ENCODE peak calls at places on chromosomes 12 and 14, in eight cellular contexts. One of them, this sample, is unnamed.

GRCh38 chr12:121992059-121992879 is 29.4 kb upstream of the BCL7A start:
- DNase-seq in lower leg skin: peak
- DNase-seq in heart left ventricle: peak
- DNase-seq in cardiac muscle cell: peak
- DNase-seq in PC-3: peak
- DNase-seq in adrenal gland: peak
- DNase-seq in thoracic aorta: no peak
- DNase-seq in WERI-Rb-1: no peak
- DNase-seq in this sample: no peak

GRCh38 chr14:103290961-103291360 is 43.1 kb upstream of the EIF5 start:
- DNase-seq in lower leg skin: no peak
- DNase-seq in heart left ventricle: no peak
- DNase-seq in cardiac muscle cell: no peak
- DNase-seq in PC-3: no peak
- DNase-seq in adrenal gland: no peak
- DNase-seq in thoracic aorta: no peak
- DNase-seq in WERI-Rb-1: no peak
- DNase-seq in this sample: no peak

GRCh38 chr14:23539209-23539866 is 12.2 kb downstream of the ZFHX2 start:
- DNase-seq in lower leg skin: no peak
- DNase-seq in heart left ventricle: no peak
- DNase-seq in cardiac muscle cell: peak
- DNase-seq in PC-3: peak
- DNase-seq in adrenal gland: no peak
- DNase-seq in thoracic aorta: no peak
- DNase-seq in WERI-Rb-1: peak
- DNase-seq in this sample: no peak

GRCh38 chr14:70680748-70681147 is 39.0 kb downstream of the TTC9 start:
- DNase-seq in lower leg skin: no peak
- DNase-seq in heart left ventricle: no peak
- DNase-seq in cardiac muscle cell: no peak
- DNase-seq in PC-3: no peak
- DNase-seq in adrenal gland: no peak
- DNase-seq in thoracic aorta: no peak
- DNase-seq in WERI-Rb-1: no peak
- DNase-seq in this sample: no peak

GRCh38 chr12:52013626-52014310 is 7.0 kb downstream of the TAMALIN start:
- DNase-seq in lower leg skin: no peak
- DNase-seq in heart left ventricle: no peak
- DNase-seq in cardiac muscle cell: no peak
- DNase-seq in PC-3: no peak
- DNase-seq in adrenal gland: no peak
- DNase-seq in thoracic aorta: no peak
- DNase-seq in WERI-Rb-1: no peak
- DNase-seq in this sample: no peak

GRCh38 chr12:28065889-28066630 is 93.5 kb upstream of the PTHLH start:
- DNase-seq in lower leg skin: no peak
- DNase-seq in heart left ventricle: no peak
- DNase-seq in cardiac muscle cell: no peak
- DNase-seq in PC-3: no peak
- DNase-seq in adrenal gland: no peak
- DNase-seq in thoracic aorta: no peak
- DNase-seq in WERI-Rb-1: no peak
- DNase-seq in this sample: no peak

GRCh38 chr12:31388713-31389112 is 62.8 kb upstream of the SINHCAF start:
- DNase-seq in lower leg skin: no peak
- DNase-seq in heart left ventricle: no peak
- DNase-seq in cardiac muscle cell: no peak
- DNase-seq in PC-3: no peak
- DNase-seq in adrenal gland: no peak
- DNase-seq in thoracic aorta: no peak
- DNase-seq in WERI-Rb-1: no peak
- DNase-seq in this sample: no peak

GRCh38 chr12:56629459-56630179 is 507 bp downstream of the BAZ2A start:
- DNase-seq in lower leg skin: no peak
- DNase-seq in heart left ventricle: peak
- DNase-seq in cardiac muscle cell: no peak
- DNase-seq in PC-3: peak
- DNase-seq in adrenal gland: peak
- DNase-seq in thoracic aorta: no peak
- DNase-seq in WERI-Rb-1: no peak
- DNase-seq in this sample: no peak

GRCh38 chr12:67720383-67720856 is 71.9 kb downstream of the DYRK2 start:
- DNase-seq in lower leg skin: no peak
- DNase-seq in heart left ventricle: peak
- DNase-seq in cardiac muscle cell: no peak
- DNase-seq in PC-3: peak
- DNase-seq in adrenal gland: no peak
- DNase-seq in thoracic aorta: no peak
- DNase-seq in WERI-Rb-1: no peak
- DNase-seq in this sample: no peak

GRCh38 chr12:47560408-47560807 is 145.4 kb downstream of the RPAP3 start:
- DNase-seq in lower leg skin: no peak
- DNase-seq in heart left ventricle: no peak
- DNase-seq in cardiac muscle cell: no peak
- DNase-seq in PC-3: no peak
- DNase-seq in adrenal gland: no peak
- DNase-seq in thoracic aorta: no peak
- DNase-seq in WERI-Rb-1: no peak
- DNase-seq in this sample: no peak

GRCh38 chr12:3132636-3133409 is 55.6 kb downstream of the TSPAN9 start:
- DNase-seq in lower leg skin: no peak
- DNase-seq in heart left ventricle: peak
- DNase-seq in cardiac muscle cell: peak
- DNase-seq in PC-3: no peak
- DNase-seq in adrenal gland: no peak
- DNase-seq in thoracic aorta: no peak
- DNase-seq in WERI-Rb-1: peak
- DNase-seq in this sample: no peak

GRCh38 chr12:14399871-14400270 is 34.4 kb downstream of the ATF7IP start:
- DNase-seq in lower leg skin: no peak
- DNase-seq in heart left ventricle: no peak
- DNase-seq in cardiac muscle cell: no peak
- DNase-seq in PC-3: peak
- DNase-seq in adrenal gland: no peak
- DNase-seq in thoracic aorta: no peak
- DNase-seq in WERI-Rb-1: no peak
- DNase-seq in this sample: no peak

DNA sequence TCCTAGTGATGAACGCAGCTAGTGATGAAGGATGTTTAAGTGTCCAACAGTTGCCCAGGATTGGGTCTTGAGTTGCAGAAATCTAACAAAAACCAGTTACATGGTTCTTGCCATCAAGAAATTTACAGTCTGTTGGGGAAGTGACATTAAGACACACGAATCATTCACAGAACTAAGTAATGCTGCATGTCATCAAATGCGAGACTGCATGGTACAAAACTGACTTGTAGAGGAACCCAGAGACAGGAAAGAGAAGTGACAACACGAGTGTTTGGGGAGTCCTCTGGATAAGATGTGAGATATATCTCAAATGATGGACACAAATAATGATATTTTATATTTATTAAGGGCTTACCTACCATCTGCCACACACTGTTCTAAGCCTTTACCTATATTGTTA is 6.1 kb upstream of the SYNE3 start:
- DNase-seq in lower leg skin: no peak
- DNase-seq in heart left ventricle: no peak
- DNase-seq in cardiac muscle cell: no peak
- DNase-seq in PC-3: no peak
- DNase-seq in adrenal gland: no peak
- DNase-seq in thoracic aorta: no peak
- DNase-seq in WERI-Rb-1: no peak
- DNase-seq in this sample: no peak
- H3K4me3 ChIP-seq in lower leg skin: no peak
- H3K4me3 ChIP-seq in heart left ventricle: no peak
- H3K4me3 ChIP-seq in cardiac muscle cell: no peak
- H3K4me3 ChIP-seq in PC-3: no peak
- H3K4me3 ChIP-seq in adrenal gland: no peak
- H3K4me3 ChIP-seq in thoracic aorta: no peak
- H3K4me3 ChIP-seq in WERI-Rb-1: no peak
- H3K4me3 ChIP-seq in this sample: no peak

GRCh38 chr14:55662757-55663156 is 82.8 kb downstream of the KTN1 start:
- DNase-seq in lower leg skin: no peak
- DNase-seq in heart left ventricle: peak
- DNase-seq in cardiac muscle cell: peak
- DNase-seq in PC-3: no peak
- DNase-seq in adrenal gland: no peak
- DNase-seq in thoracic aorta: no peak
- DNase-seq in WERI-Rb-1: no peak
- DNase-seq in this sample: no peak

GRCh38 chr14:55661029-55661428 is 81.0 kb downstream of the KTN1 start:
- DNase-seq in lower leg skin: no peak
- DNase-seq in heart left ventricle: no peak
- DNase-seq in cardiac muscle cell: no peak
- DNase-seq in PC-3: no peak
- DNase-seq in adrenal gland: no peak
- DNase-seq in thoracic aorta: no peak
- DNase-seq in WERI-Rb-1: no peak
- DNase-seq in this sample: no peak

DNA sequence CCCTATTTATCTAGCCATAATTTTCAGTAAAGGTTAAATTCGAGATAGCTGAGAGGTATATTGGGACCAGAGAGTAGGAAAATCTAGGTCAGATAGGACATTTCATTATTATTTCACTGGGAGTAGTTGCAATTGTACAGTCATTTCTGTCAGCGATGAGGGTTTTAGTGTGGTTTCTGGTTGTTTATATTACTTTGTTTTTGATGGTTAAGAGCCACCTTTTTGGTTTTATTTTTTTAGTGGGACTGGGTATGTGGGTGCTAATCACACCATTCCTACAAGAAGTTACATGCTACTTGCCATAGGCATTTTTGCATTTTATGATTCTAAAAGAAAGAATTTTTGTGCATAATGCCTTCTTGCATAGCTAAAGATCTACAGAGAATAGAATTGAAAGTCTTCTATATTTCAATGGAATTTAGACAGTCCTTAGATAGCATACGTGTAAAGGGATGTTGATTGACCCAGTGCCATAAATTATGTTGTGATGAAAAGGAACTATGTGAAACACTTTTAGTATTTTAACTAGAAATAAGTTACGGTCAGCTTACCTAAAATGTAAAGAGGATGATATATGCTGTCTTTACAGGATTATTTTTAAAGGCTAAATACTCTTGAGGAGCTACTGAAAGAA is 85.2 kb downstream of the KTN1 start:
- DNase-seq in lower leg skin: no peak
- DNase-seq in heart left ventricle: no peak
- DNase-seq in cardiac muscle cell: no peak
- DNase-seq in PC-3: no peak
- DNase-seq in adrenal gland: no peak
- DNase-seq in thoracic aorta: no peak
- DNase-seq in WERI-Rb-1: no peak
- DNase-seq in this sample: no peak
- H3K4me3 ChIP-seq in lower leg skin: no peak
- H3K4me3 ChIP-seq in heart left ventricle: no peak
- H3K4me3 ChIP-seq in cardiac muscle cell: no peak
- H3K4me3 ChIP-seq in PC-3: no peak
- H3K4me3 ChIP-seq in adrenal gland: no peak
- H3K4me3 ChIP-seq in thoracic aorta: no peak
- H3K4me3 ChIP-seq in WERI-Rb-1: no peak
- H3K4me3 ChIP-seq in this sample: no peak

GRCh38 chr14:100239840-100240724 is 1.1 kb downstream of the YY1 start:
- DNase-seq in lower leg skin: peak
- DNase-seq in heart left ventricle: peak
- DNase-seq in cardiac muscle cell: peak
- DNase-seq in PC-3: peak
- DNase-seq in adrenal gland: peak
- DNase-seq in thoracic aorta: peak
- DNase-seq in WERI-Rb-1: peak
- DNase-seq in this sample: peak

GRCh38 chr14:100240725-100241032 is 1.7 kb downstream of the YY1 start:
- DNase-seq in lower leg skin: no peak
- DNase-seq in heart left ventricle: no peak
- DNase-seq in cardiac muscle cell: no peak
- DNase-seq in PC-3: no peak
- DNase-seq in adrenal gland: no peak
- DNase-seq in thoracic aorta: no peak
- DNase-seq in WERI-Rb-1: no peak
- DNase-seq in this sample: no peak

GRCh38 chr14:100239200-100239839 is 376 bp downstream of the YY1 start:
- DNase-seq in lower leg skin: peak
- DNase-seq in heart left ventricle: peak
- DNase-seq in cardiac muscle cell: peak
- DNase-seq in PC-3: no peak
- DNase-seq in adrenal gland: peak
- DNase-seq in thoracic aorta: no peak
- DNase-seq in WERI-Rb-1: no peak
- DNase-seq in this sample: no peak

GRCh38 chr14:100238419-100239199 is at the start of gene YY1:
- DNase-seq in lower leg skin: peak
- DNase-seq in heart left ventricle: peak
- DNase-seq in cardiac muscle cell: peak
- DNase-seq in PC-3: peak
- DNase-seq in adrenal gland: peak
- DNase-seq in thoracic aorta: peak
- DNase-seq in WERI-Rb-1: peak
- DNase-seq in this sample: peak

DNA sequence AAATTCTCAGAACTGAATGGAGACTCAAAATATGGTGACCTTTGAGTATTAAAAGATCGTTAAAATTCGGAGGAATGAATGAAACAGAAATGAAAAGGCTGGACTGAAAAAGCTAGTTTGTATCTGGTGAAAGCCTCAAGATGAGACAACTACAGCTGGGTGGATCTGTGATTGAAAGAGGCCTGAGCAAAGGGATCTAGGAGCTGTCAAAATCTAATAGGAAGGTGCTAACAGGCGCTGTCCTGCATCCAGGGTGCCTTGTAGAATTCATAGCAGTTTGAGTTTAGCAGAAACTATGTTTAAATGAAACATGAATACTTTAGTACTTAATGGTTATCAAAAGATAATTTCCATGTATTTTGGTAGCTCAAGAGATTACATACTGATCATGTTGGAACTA is 2.3 kb downstream of the YY1 start:
- DNase-seq in lower leg skin: no peak
- DNase-seq in heart left ventricle: no peak
- DNase-seq in cardiac muscle cell: no peak
- DNase-seq in PC-3: peak
- DNase-seq in adrenal gland: no peak
- DNase-seq in thoracic aorta: no peak
- DNase-seq in WERI-Rb-1: no peak
- DNase-seq in this sample: no peak
- H3K4me3 ChIP-seq in lower leg skin: no peak
- H3K4me3 ChIP-seq in heart left ventricle: peak
- H3K4me3 ChIP-seq in cardiac muscle cell: peak
- H3K4me3 ChIP-seq in PC-3: peak
- H3K4me3 ChIP-seq in adrenal gland: peak
- H3K4me3 ChIP-seq in thoracic aorta: peak
- H3K4me3 ChIP-seq in WERI-Rb-1: peak
- H3K4me3 ChIP-seq in this sample: peak

GRCh38 chr14:42193426-42193766 is 586.7 kb downstream of the LRFN5 start:
- DNase-seq in lower leg skin: no peak
- DNase-seq in heart left ventricle: no peak
- DNase-seq in cardiac muscle cell: no peak
- DNase-seq in PC-3: no peak
- DNase-seq in adrenal gland: no peak
- DNase-seq in thoracic aorta: no peak
- DNase-seq in WERI-Rb-1: no peak
- DNase-seq in this sample: no peak

GRCh38 chr14:42190744-42191143 is 584.1 kb downstream of the LRFN5 start:
- DNase-seq in lower leg skin: no peak
- DNase-seq in heart left ventricle: no peak
- DNase-seq in cardiac muscle cell: no peak
- DNase-seq in PC-3: no peak
- DNase-seq in adrenal gland: no peak
- DNase-seq in thoracic aorta: no peak
- DNase-seq in WERI-Rb-1: no peak
- DNase-seq in this sample: no peak

GRCh38 chr14:42192659-42193425 is 586.2 kb downstream of the LRFN5 start:
- DNase-seq in lower leg skin: peak
- DNase-seq in heart left ventricle: no peak
- DNase-seq in cardiac muscle cell: no peak
- DNase-seq in PC-3: peak
- DNase-seq in adrenal gland: no peak
- DNase-seq in thoracic aorta: no peak
- DNase-seq in WERI-Rb-1: no peak
- DNase-seq in this sample: no peak
- H3K4me3 ChIP-seq in lower leg skin: no peak
- H3K4me3 ChIP-seq in heart left ventricle: no peak
- H3K4me3 ChIP-seq in cardiac muscle cell: no peak
- H3K4me3 ChIP-seq in PC-3: peak
- H3K4me3 ChIP-seq in adrenal gland: no peak
- H3K4me3 ChIP-seq in thoracic aorta: no peak
- H3K4me3 ChIP-seq in WERI-Rb-1: no peak
- H3K4me3 ChIP-seq in this sample: no peak